ENCODE peak calls at places on chromosome 12, in seven cellular contexts. One of them, this sample, is unnamed.

GRCh38 chr12:63150255-63151060 is 543 bp downstream of the AVPR1A start:
- DNase-seq in sigmoid colon: no peak
- DNase-seq in CD4-positive, alpha-beta T cell: no peak
- DNase-seq in GM23338: peak; percentile 80
- DNase-seq in AG10803: no peak
- DNase-seq in epithelial cell of proximal tubule: no peak
- DNase-seq in fibroblast of the aortic adventitia: no peak
- DNase-seq in this sample: peak; percentile 5

GRCh38 chr12:6524648-6525047 is 9.7 kb upstream of the GAPDH start:
- DNase-seq in epithelial cell of proximal tubule: no peak
- DNase-seq in fibroblast of the aortic adventitia: no peak
- DNase-seq in AG10803: no peak
- DNase-seq in GM23338: no peak
- DNase-seq in sigmoid colon: no peak
- DNase-seq in CD4-positive, alpha-beta T cell: no peak
- DNase-seq in this sample: no peak

GRCh38 chr12:31903025-31903424 is 56.2 kb upstream of the RESF1 start:
- DNase-seq in epithelial cell of proximal tubule: no peak
- DNase-seq in sigmoid colon: no peak
- DNase-seq in AG10803: no peak
- DNase-seq in GM23338: no peak
- DNase-seq in CD4-positive, alpha-beta T cell: no peak
- DNase-seq in fibroblast of the aortic adventitia: no peak
- DNase-seq in this sample: no peak

GRCh38 chr12:14249368-14249767 is 116.1 kb upstream of the ATF7IP start:
- DNase-seq in epithelial cell of proximal tubule: no peak
- DNase-seq in AG10803: no peak
- DNase-seq in fibroblast of the aortic adventitia: no peak
- DNase-seq in GM23338: peak; percentile 72
- DNase-seq in sigmoid colon: no peak
- DNase-seq in CD4-positive, alpha-beta T cell: no peak
- DNase-seq in this sample: no peak

GRCh38 chr12:64473176-64473575 is 21.3 kb downstream of the TBK1 start:
- DNase-seq in epithelial cell of proximal tubule: no peak
- DNase-seq in CD4-positive, alpha-beta T cell: no peak
- DNase-seq in AG10803: no peak
- DNase-seq in sigmoid colon: no peak
- DNase-seq in GM23338: no peak
- DNase-seq in fibroblast of the aortic adventitia: no peak
- DNase-seq in this sample: no peak

GRCh38 chr12:74490390-74491064 is 47.1 kb upstream of the ATXN7L3B start:
- DNase-seq in sigmoid colon: no peak
- DNase-seq in epithelial cell of proximal tubule: no peak
- DNase-seq in CD4-positive, alpha-beta T cell: no peak
- DNase-seq in AG10803: no peak
- DNase-seq in GM23338: no peak
- DNase-seq in fibroblast of the aortic adventitia: no peak
- DNase-seq in this sample: no peak

GRCh38 chr12:50524621-50525020 is 19.8 kb downstream of the DIP2B start:
- DNase-seq in sigmoid colon: no peak
- DNase-seq in epithelial cell of proximal tubule: no peak
- DNase-seq in AG10803: no peak
- DNase-seq in fibroblast of the aortic adventitia: no peak
- DNase-seq in CD4-positive, alpha-beta T cell: no peak
- DNase-seq in GM23338: no peak
- DNase-seq in this sample: no peak

GRCh38 chr12:62530596-62530995 is 64.0 kb downstream of the MON2 start:
- DNase-seq in epithelial cell of proximal tubule: no peak
- DNase-seq in GM23338: no peak
- DNase-seq in sigmoid colon: no peak
- DNase-seq in AG10803: peak; percentile 58
- DNase-seq in CD4-positive, alpha-beta T cell: no peak
- DNase-seq in fibroblast of the aortic adventitia: peak; percentile 72
- DNase-seq in this sample: no peak

GRCh38 chr12:50190859-50191258 is 23.7 kb upstream of the CERS5 start:
- DNase-seq in sigmoid colon: no peak
- DNase-seq in CD4-positive, alpha-beta T cell: no peak
- DNase-seq in AG10803: no peak
- DNase-seq in GM23338: no peak
- DNase-seq in epithelial cell of proximal tubule: no peak
- DNase-seq in fibroblast of the aortic adventitia: no peak
- DNase-seq in this sample: no peak

GRCh38 chr12:14260011-14260993 is 105.2 kb upstream of the ATF7IP start:
- DNase-seq in CD4-positive, alpha-beta T cell: no peak
- DNase-seq in epithelial cell of proximal tubule: peak; percentile 67
- DNase-seq in AG10803: peak; percentile 96
- DNase-seq in sigmoid colon: peak; percentile 96
- DNase-seq in GM23338: peak; percentile 98
- DNase-seq in fibroblast of the aortic adventitia: peak; percentile 91
- DNase-seq in this sample: no peak

GRCh38 chr12:95978774-95979173 is 17.4 kb downstream of the HAL start:
- DNase-seq in CD4-positive, alpha-beta T cell: no peak
- DNase-seq in sigmoid colon: no peak
- DNase-seq in GM23338: no peak
- DNase-seq in fibroblast of the aortic adventitia: no peak
- DNase-seq in epithelial cell of proximal tubule: no peak
- DNase-seq in AG10803: no peak
- DNase-seq in this sample: no peak

GRCh38 chr12:13165578-13166120 is 30.9 kb upstream of the EMP1 start:
- DNase-seq in epithelial cell of proximal tubule: peak; percentile 82
- DNase-seq in sigmoid colon: peak; percentile 81
- DNase-seq in CD4-positive, alpha-beta T cell: peak; percentile 70
- DNase-seq in GM23338: no peak
- DNase-seq in AG10803: peak; percentile 77
- DNase-seq in fibroblast of the aortic adventitia: peak; percentile 75
- DNase-seq in this sample: no peak

GRCh38 chr12:109247831-109248654 is 61.0 kb downstream of the FOXN4 start:
- DNase-seq in epithelial cell of proximal tubule: peak; percentile 15
- DNase-seq in fibroblast of the aortic adventitia: no peak
- DNase-seq in CD4-positive, alpha-beta T cell: no peak
- DNase-seq in sigmoid colon: peak; percentile 56
- DNase-seq in GM23338: no peak
- DNase-seq in AG10803: no peak
- DNase-seq in this sample: no peak

GRCh38 chr12:66596189-66596588 is 82.7 kb downstream of the GRIP1 start:
- DNase-seq in epithelial cell of proximal tubule: no peak
- DNase-seq in GM23338: no peak
- DNase-seq in AG10803: peak; percentile 2
- DNase-seq in fibroblast of the aortic adventitia: peak; percentile 19
- DNase-seq in sigmoid colon: no peak
- DNase-seq in CD4-positive, alpha-beta T cell: no peak
- DNase-seq in this sample: no peak

GRCh38 chr12:28015165-28015564 is 42.6 kb upstream of the PTHLH start:
- DNase-seq in epithelial cell of proximal tubule: no peak
- DNase-seq in AG10803: no peak
- DNase-seq in sigmoid colon: no peak
- DNase-seq in GM23338: no peak
- DNase-seq in CD4-positive, alpha-beta T cell: no peak
- DNase-seq in fibroblast of the aortic adventitia: no peak
- DNase-seq in this sample: no peak

GRCh38 chr12:28012333-28012918 is 39.9 kb upstream of the PTHLH start:
- DNase-seq in sigmoid colon: no peak
- DNase-seq in AG10803: no peak
- DNase-seq in epithelial cell of proximal tubule: no peak
- DNase-seq in GM23338: no peak
- DNase-seq in fibroblast of the aortic adventitia: no peak
- DNase-seq in CD4-positive, alpha-beta T cell: no peak
- DNase-seq in this sample: no peak

GRCh38 chr12:28014196-28014595 is 41.7 kb upstream of the PTHLH start:
- DNase-seq in CD4-positive, alpha-beta T cell: no peak
- DNase-seq in GM23338: no peak
- DNase-seq in AG10803: no peak
- DNase-seq in fibroblast of the aortic adventitia: no peak
- DNase-seq in sigmoid colon: no peak
- DNase-seq in epithelial cell of proximal tubule: no peak
- DNase-seq in this sample: no peak

DNA sequence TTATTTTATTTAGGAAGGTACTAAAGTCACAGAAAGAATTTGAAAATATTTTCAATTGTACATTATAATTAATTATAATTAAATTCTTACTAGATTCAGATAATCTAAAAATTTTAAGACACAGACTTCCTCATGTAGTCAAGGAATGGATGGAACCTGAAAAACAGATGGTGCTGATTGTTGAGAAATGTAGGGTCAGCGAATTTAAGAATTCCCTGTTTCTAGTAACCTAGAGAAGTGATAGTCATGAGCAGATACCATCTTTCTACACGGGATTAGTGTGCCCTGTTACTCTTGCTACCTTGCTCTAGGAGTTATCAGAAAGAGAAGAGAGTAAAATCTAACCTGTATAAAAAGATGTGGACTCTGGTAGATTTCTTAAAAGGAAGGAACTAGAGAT is 37.5 kb upstream of the PTHLH start:
- DNase-seq in sigmoid colon: no peak
- DNase-seq in epithelial cell of proximal tubule: no peak
- DNase-seq in GM23338: no peak
- DNase-seq in CD4-positive, alpha-beta T cell: no peak
- DNase-seq in AG10803: no peak
- DNase-seq in fibroblast of the aortic adventitia: no peak
- DNase-seq in this sample: no peak
- TF ChIP-seq CTCF in sigmoid colon: no peak
- TF ChIP-seq CTCF in epithelial cell of proximal tubule: no peak
- TF ChIP-seq CTCF in GM23338: no peak
- TF ChIP-seq CTCF in CD4-positive, alpha-beta T cell: no peak
- TF ChIP-seq CTCF in AG10803: no peak
- TF ChIP-seq CTCF in fibroblast of the aortic adventitia: no peak
- TF ChIP-seq CTCF in this sample: no peak

GRCh38 chr12:97026901-97027300 is 119.8 kb downstream of the NEDD1 start:
- DNase-seq in CD4-positive, alpha-beta T cell: no peak
- DNase-seq in fibroblast of the aortic adventitia: peak; percentile 14
- DNase-seq in AG10803: no peak
- DNase-seq in sigmoid colon: no peak
- DNase-seq in epithelial cell of proximal tubule: no peak
- DNase-seq in GM23338: no peak
- DNase-seq in this sample: no peak
- TF ChIP-seq CTCF in CD4-positive, alpha-beta T cell: no peak
- TF ChIP-seq CTCF in fibroblast of the aortic adventitia: no peak
- TF ChIP-seq CTCF in AG10803: no peak
- TF ChIP-seq CTCF in sigmoid colon: no peak
- TF ChIP-seq CTCF in epithelial cell of proximal tubule: no peak
- TF ChIP-seq CTCF in GM23338: no peak
- TF ChIP-seq CTCF in this sample: no peak

DNA sequence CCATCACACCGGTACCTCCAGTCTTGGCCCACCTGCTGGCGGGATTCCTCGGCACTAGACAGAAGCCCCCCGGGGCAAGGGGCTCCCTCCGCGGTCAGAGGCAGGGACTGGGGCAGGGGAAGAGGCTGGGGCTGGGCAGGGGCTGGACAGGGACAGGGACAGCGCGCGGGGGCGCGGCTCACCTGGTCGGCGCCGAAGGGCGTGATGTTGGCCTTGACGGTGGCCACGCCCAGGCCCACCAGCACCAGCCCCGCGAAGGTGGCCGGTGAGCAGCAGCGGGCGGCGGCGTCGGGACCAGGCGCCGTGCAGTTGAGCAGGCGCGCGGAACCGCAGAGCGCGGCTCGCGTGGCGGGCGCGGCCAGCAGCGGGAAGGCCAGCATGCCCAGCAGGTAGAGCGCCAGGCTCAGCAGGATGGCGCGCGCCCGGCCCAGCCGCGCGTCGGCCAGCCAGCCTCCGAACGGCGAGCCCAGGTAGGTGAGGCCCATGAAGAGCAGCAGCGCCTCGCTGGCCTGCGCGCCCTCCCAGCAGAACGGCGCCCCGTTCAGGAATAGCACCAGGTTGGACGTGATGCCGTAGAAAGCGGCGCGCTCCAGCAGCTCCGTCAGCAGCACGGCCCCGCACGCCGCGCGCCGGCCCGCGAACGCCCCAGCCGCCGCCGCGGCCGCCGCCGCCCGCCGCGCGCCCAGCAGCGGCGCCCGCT is 392 bp downstream of the SLC15A4 start:
- DNase-seq in AG10803: peak; percentile 17
- DNase-seq in sigmoid colon: no peak
- DNase-seq in CD4-positive, alpha-beta T cell: no peak
- DNase-seq in epithelial cell of proximal tubule: no peak
- DNase-seq in fibroblast of the aortic adventitia: no peak
- DNase-seq in GM23338: peak; percentile 39
- DNase-seq in this sample: no peak
- TF ChIP-seq CTCF in AG10803: no peak
- TF ChIP-seq CTCF in sigmoid colon: no peak
- TF ChIP-seq CTCF in CD4-positive, alpha-beta T cell: no peak
- TF ChIP-seq CTCF in epithelial cell of proximal tubule: no peak
- TF ChIP-seq CTCF in fibroblast of the aortic adventitia: no peak
- TF ChIP-seq CTCF in GM23338: no peak
- TF ChIP-seq CTCF in this sample: no peak

DNA sequence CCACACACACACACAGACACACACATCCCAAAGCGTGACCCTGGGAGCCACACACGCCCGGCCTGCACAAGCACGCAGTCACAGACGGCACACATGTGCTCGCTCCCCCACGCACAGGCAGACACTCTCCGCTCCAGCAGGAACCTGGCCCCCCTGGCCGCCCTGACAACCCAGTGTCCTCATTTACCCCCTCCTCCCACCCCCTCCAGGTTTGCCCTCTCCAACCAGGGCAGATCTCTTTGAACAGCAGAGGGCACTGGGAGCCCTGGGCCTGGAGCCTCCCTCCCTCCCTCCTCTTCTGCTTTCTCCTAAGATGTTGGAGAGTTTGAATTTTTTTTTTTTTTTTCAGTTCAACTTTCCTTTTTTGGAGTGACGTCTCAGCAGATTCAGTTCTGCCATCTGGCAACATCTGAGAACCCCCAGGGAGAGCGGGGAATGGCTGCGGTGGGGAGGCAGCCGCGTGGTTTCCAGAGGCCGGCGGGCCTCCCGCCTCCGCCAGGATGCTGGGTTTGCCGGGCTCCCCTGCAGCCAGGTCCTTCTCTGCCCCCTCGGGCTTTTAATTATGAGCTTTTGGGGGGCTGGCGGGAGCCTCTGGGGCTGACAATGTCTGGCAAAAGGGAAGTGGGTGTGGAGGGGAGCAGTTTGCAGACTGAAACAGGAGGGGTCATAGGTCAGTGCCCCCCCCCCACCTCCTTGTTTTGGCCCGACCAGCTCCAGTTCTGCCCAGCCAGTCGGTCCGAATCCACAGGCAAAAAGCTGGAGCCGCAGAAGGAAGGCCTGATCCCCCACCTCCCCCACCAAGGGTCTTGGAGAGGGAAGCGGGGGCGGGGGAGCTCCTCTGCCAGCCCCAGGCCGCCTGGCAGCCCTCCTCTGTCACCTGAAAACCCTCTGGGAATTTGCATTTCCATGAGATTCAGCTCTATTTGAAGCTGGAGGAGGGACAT is 1.3 kb upstream of the NCOR2 start:
- DNase-seq in sigmoid colon: peak; percentile 94
- DNase-seq in CD4-positive, alpha-beta T cell: no peak
- DNase-seq in epithelial cell of proximal tubule: no peak
- DNase-seq in GM23338: peak; percentile 71
- DNase-seq in fibroblast of the aortic adventitia: peak; percentile 97
- DNase-seq in AG10803: peak; percentile 96
- DNase-seq in this sample: peak; percentile 85
- TF ChIP-seq CTCF in sigmoid colon: no peak
- TF ChIP-seq CTCF in CD4-positive, alpha-beta T cell: no peak
- TF ChIP-seq CTCF in epithelial cell of proximal tubule: peak; percentile 48
- TF ChIP-seq CTCF in GM23338: peak; percentile 34
- TF ChIP-seq CTCF in fibroblast of the aortic adventitia: peak; percentile 70
- TF ChIP-seq CTCF in AG10803: peak; percentile 70
- TF ChIP-seq CTCF in this sample: peak; percentile 25

GRCh38 chr12:45284096-45284901 is 68.4 kb downstream of the ANO6 start:
- DNase-seq in AG10803: peak; percentile 79
- DNase-seq in fibroblast of the aortic adventitia: peak; percentile 74
- DNase-seq in GM23338: peak; percentile 77
- DNase-seq in epithelial cell of proximal tubule: no peak
- DNase-seq in CD4-positive, alpha-beta T cell: no peak
- DNase-seq in sigmoid colon: no peak
- DNase-seq in this sample: no peak
- TF ChIP-seq CTCF in AG10803: peak; percentile 24
- TF ChIP-seq CTCF in fibroblast of the aortic adventitia: peak; percentile 24
- TF ChIP-seq CTCF in GM23338: peak; percentile 37
- TF ChIP-seq CTCF in epithelial cell of proximal tubule: no peak
- TF ChIP-seq CTCF in CD4-positive, alpha-beta T cell: no peak
- TF ChIP-seq CTCF in sigmoid colon: no peak
- TF ChIP-seq CTCF in this sample: no peak

GRCh38 chr12:42296503-42297109 is 29.3 kb downstream of the ZCRB1 start:
- DNase-seq in CD4-positive, alpha-beta T cell: no peak
- DNase-seq in sigmoid colon: no peak
- DNase-seq in fibroblast of the aortic adventitia: peak; percentile 15
- DNase-seq in epithelial cell of proximal tubule: no peak
- DNase-seq in AG10803: no peak
- DNase-seq in GM23338: peak; percentile 88
- DNase-seq in this sample: no peak
- TF ChIP-seq CTCF in CD4-positive, alpha-beta T cell: no peak
- TF ChIP-seq CTCF in sigmoid colon: no peak
- TF ChIP-seq CTCF in fibroblast of the aortic adventitia: peak; percentile 42
- TF ChIP-seq CTCF in epithelial cell of proximal tubule: peak; percentile 71
- TF ChIP-seq CTCF in AG10803: peak; percentile 39
- TF ChIP-seq CTCF in GM23338: peak; percentile 83
- TF ChIP-seq CTCF in this sample: peak; percentile 41